ENCODE peak calls at places on chromosomes 5 and 9, in six cellular contexts. H is esophagus squamous epithelium, S is IMR-90, C is SK-N-SH, M is body of pancreas, L is prostate gland. B is an unnamed sample.

GRCh38 chr5:154465169-154465568 is 12.9 kb downstream of the HAND1 start:
- DNase-seq in H (no peak), S (peak; percentile 74), C (no peak), M (no peak), L (no peak), B (no peak)

GRCh38 chr9:124349267-124349666 is 66.0 kb downstream of the PSMB7 start:
- DNase-seq in H (no peak), S (no peak), C (no peak), M (no peak), L (no peak), B (no peak)

GRCh38 chr5:171142617-171143016 is 166.4 kb upstream of the TLX3 start:
- DNase-seq in H (no peak), S (no peak), C (no peak), M (no peak), L (no peak), B (no peak)

GRCh38 chr9:32128546-32128945 is 255.9 kb upstream of the ACO1 start:
- DNase-seq in H (no peak), S (no peak), C (no peak), M (no peak), L (no peak), B (no peak)

GRCh38 chr9:121744002-121744686 is 92.7 kb downstream of the DAB2IP start:
- DNase-seq in H (no peak), S (peak; percentile 43), C (peak; percentile 68), M (peak; percentile 66), L (peak; percentile 81), B (no peak)

GRCh38 chr9:20187318-20187717 is 398.5 kb upstream of the SLC24A2 start:
- DNase-seq in H (no peak), S (no peak), C (no peak), M (no peak), L (no peak), B (no peak)

GRCh38 chr5:113053614-113054013 is 77.0 kb downstream of the DCP2 start:
- DNase-seq in H (no peak), S (peak; percentile 72), C (no peak), M (no peak), L (no peak), B (no peak)

GRCh38 chr5:23042231-23042630 is 189.1 kb upstream of the CDH12 start:
- DNase-seq in H (no peak), S (no peak), C (no peak), M (no peak), L (no peak), B (no peak)

GRCh38 chr5:1521054-1521453 is 2.7 kb downstream of the LPCAT1 start:
- DNase-seq in H (no peak), S (no peak), C (no peak), M (no peak), L (no peak), B (no peak)

GRCh38 chr9:125262217-125262991 is 778 bp downstream of the GAPVD1 start:
- DNase-seq in H (no peak), S (no peak), C (no peak), M (no peak), L (no peak), B (no peak)

GRCh38 chr5:1656271-1656975 is 132.7 kb upstream of the LPCAT1 start:
- DNase-seq in H (no peak), S (no peak), C (peak; percentile 12), M (no peak), L (no peak), B (no peak)

GRCh38 chr9:15711531-15712295 is 158.9 kb downstream of the CCDC171 start:
- DNase-seq in H (no peak), S (peak; percentile 25), C (no peak), M (no peak), L (no peak), B (no peak)

DNA sequence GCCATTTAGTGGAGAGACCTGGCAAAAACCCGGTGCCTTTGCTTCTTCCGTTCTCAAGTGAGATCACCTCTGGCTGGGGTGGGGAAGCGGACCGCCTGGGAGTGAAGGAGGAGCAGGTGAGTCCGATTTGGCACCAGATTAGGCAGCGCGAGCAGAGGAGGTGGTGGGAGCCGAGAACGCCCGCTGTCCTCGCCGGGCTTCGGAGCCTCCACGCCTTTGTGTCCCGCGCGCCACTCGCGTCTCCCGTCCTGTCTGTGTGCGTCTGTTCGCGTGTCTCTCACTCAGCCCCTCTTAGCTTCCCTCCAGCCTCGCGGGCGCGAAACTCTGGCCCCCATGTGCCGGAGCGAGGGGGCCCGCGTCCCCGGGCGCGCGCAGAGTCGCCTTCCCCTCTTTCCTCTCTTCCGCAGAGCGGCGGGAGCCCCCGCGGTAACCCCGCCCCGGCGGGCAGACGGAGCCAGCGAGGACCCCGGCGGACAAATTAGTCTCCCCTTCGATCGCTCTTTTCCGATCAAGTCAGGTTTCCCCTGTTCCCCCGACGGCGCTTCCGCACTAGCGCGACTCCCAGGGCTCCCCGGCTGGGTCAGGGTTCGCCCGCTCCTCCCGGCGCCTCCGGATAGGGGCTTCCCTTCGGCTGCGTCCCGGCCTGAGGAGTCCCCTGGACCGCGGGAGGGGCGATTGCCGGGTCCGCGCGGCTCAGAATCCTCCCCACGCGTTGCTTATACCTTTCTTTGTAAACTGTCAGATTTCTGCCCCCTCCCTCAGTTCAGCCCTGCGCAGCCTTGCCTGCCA is 7.1 kb downstream of the POU4F3 start:
- DNase-seq in H (no peak), S (no peak), C (peak; percentile 61), M (no peak), L (no peak), B (no peak)
- H3K4me3 ChIP-seq in H (no peak overlapping the region), S (no peak overlapping the region), C (no peak overlapping the region), M (no peak overlapping the region), L (no peak overlapping the region), B (no peak overlapping the region)

GRCh38 chr9:127096208-127096607 is 26.2 kb downstream of the ANGPTL2 start:
- DNase-seq in H (no peak), S (no peak), C (no peak), M (no peak), L (no peak), B (no peak)

GRCh38 chr9:127102176-127102575 is 20.3 kb downstream of the ANGPTL2 start:
- DNase-seq in H (no peak), S (peak; percentile 76), C (no peak), M (no peak), L (no peak), B (no peak)

GRCh38 chr9:127097683-127098082 is 24.8 kb downstream of the ANGPTL2 start:
- DNase-seq in H (no peak), S (no peak), C (no peak), M (no peak), L (no peak), B (no peak)

GRCh38 chr9:127099664-127100063 is 22.8 kb downstream of the ANGPTL2 start:
- DNase-seq in H (no peak), S (no peak), C (no peak), M (no peak), L (no peak), B (no peak)

DNA sequence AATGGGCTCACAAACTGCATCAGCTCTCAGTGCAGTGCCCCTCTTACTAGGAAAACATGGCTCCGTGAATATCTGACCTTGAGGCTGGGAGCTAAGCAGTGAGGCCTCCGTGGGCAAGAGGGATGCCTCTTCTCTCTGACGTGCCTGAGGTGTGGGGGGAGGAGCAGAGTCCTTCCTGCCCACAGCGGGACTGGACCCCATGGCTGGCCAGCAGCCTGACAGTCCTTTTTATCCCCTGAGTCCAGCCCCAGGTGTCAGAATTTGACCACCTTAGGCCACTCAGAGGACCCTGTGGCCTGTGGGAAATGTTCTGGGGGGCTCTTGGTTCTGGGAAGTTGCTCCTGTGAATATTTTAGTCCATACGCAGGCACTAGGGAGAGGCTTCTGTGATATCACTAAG is 23.5 kb downstream of the ANGPTL2 start:
- DNase-seq in H (no peak), S (no peak), C (no peak), M (no peak), L (no peak), B (no peak)
- H3K27ac ChIP-seq in H (no peak overlapping the region), S (no peak overlapping the region), C (no peak overlapping the region), M (no peak overlapping the region), L (no peak overlapping the region), B (no peak overlapping the region)

GRCh38 chr9:134456740-134457315 is 130.6 kb downstream of the RXRA start:
- DNase-seq in H (no peak), S (no peak), C (peak; percentile 51), M (no peak), L (no peak), B (no peak)
- H3K4me3 ChIP-seq in H (no peak overlapping the region), S (no peak overlapping the region), C (no peak overlapping the region), M (no peak overlapping the region), L (peak overlapping the region; percentile 25), B (peak overlapping the region; percentile 55)

GRCh38 chr9:110578896-110579752 is at the start of gene SVEP1:
- DNase-seq in H (no peak), S (peak; percentile 77), C (peak; percentile 75), M (peak; percentile 17), L (no peak), B (no peak)
- H3K27ac ChIP-seq in H (peak within 1 kb of the TSS; percentile 59), S (peak within 1 kb of the TSS; percentile 85), C (no peak within 1 kb of the TSS), M (no peak within 1 kb of the TSS), L (peak within 1 kb of the TSS; percentile 7), B (no peak within 1 kb of the TSS)

DNA sequence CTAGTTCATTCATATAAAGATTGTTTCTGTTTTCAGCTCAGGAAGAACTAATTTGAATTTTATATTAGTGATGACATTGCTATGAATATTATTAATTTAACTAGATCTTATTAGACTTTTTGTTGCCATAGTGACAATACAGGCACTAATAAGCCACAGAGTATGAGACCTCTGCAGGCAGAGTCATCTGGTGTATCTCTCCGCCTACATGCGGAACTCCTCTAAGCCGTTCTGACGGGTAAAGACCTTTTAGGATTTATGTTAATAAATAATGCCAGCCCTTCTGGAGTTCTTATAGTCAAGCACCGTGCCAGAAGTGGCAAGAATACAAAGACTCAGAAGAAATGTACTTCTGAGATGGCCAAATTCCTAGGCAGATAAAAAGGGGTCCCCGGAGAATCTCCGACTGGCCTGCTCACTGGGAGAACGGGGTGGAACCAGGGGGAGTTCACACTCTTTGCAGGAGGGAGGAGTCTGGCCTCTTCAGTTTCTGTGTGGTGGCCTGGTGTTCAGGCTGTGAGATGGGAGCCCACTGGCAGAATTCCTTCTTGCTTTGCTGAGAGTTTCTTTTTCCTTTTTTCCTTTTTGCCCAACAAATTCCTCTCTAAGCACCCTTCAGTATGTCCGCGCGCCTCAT is 85.1 kb upstream of the IL12B start:
- DNase-seq in H (no peak), S (no peak), C (no peak), M (no peak), L (no peak), B (no peak)
- H3K4me3 ChIP-seq in H (no peak overlapping the region), S (no peak overlapping the region), C (no peak overlapping the region), M (no peak overlapping the region), L (no peak overlapping the region), B (no peak overlapping the region)

DNA sequence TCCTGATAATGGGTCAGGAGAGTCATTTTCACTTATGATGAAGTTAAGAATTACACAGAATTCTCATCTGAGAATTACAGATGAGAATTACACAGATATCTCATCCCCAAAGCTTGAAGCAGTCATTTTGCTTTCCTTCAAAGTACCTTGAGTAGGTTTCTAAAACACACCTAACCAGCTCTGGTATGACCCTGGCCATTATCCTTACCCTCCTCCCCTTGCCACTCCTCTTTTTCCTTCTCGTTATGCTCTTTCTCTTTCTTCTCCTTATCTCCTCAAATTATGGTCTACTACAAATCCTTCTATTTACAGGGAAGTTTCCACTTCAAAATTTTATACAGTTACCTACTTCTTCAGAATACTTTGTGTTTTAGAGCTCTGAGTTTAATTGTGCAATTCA is 44.5 kb downstream of the MEF2C start:
- DNase-seq in H (no peak), S (no peak), C (no peak), M (no peak), L (no peak), B (no peak)
- H3K27ac ChIP-seq in H (no peak overlapping the region), S (no peak overlapping the region), C (no peak overlapping the region), M (no peak overlapping the region), L (no peak overlapping the region), B (no peak overlapping the region)

GRCh38 chr5:17185349-17185748 is 32.1 kb upstream of the BASP1 start:
- DNase-seq in H (no peak), S (no peak), C (no peak), M (no peak), L (no peak), B (no peak)
- H3K4me3 ChIP-seq in H (no peak overlapping the region), S (no peak overlapping the region), C (no peak overlapping the region), M (no peak overlapping the region), L (no peak overlapping the region), B (no peak overlapping the region)